ENCODE peak calls at places on chromosome 20, in eight cellular contexts. M is HFFc6; S is body of pancreas; J is right lobe of liver; L is progenitor cell of endocrine pancreas; V is neural progenitor cell; G is ovary; C is CD4-positive, alpha-beta T cell. A is an unnamed sample.

GRCh38 chr20:1569417-1569861 is 11.9 kb upstream of the SIRPD start:
- DNase-seq in M (peak; percentile 41), S (no peak), J (no peak), L (no peak), V (no peak), G (no peak), C (no peak), A (no peak)

GRCh38 chr20:31879143-31879987 is 8.9 kb downstream of the TTLL9 start:
- DNase-seq in M (peak; percentile 94), S (peak; percentile 97), J (peak; percentile 97), L (peak; percentile 96), V (peak; percentile 100), G (peak; percentile 92), C (peak; percentile 70), A (peak; percentile 58)

GRCh38 chr20:34815636-34816035 is 9.8 kb downstream of the NCOA6 start:
- DNase-seq in M (no peak), S (no peak), J (no peak), L (no peak), V (no peak), G (no peak), C (no peak), A (no peak)

GRCh38 chr20:50679753-50680105 is 11.6 kb downstream of the RIPOR3 start:
- DNase-seq in M (no peak), S (no peak), J (no peak), L (no peak), V (no peak), G (no peak), C (no peak), A (no peak)

GRCh38 chr20:49676581-49677291 is 36.9 kb downstream of the B4GALT5 start:
- DNase-seq in M (peak; percentile 42), S (no peak), J (no peak), L (no peak), V (no peak), G (no peak), C (peak; percentile 8), A (peak; percentile 47)

GRCh38 chr20:38724603-38725457 is 544 bp downstream of the SLC32A1 start:
- DNase-seq in M (no peak), S (no peak), J (no peak), L (no peak), V (peak; percentile 71), G (no peak), C (no peak), A (no peak)

GRCh38 chr20:32456869-32457421 is 98.8 kb downstream of the ASXL1 start:
- DNase-seq in M (peak; percentile 22), S (peak; percentile 40), J (peak; percentile 53), L (peak; percentile 91), V (peak; percentile 91), G (peak; percentile 77), C (no peak), A (no peak)

GRCh38 chr20:4932061-4932460 is 69.2 kb downstream of the SLC23A2 start:
- DNase-seq in M (no peak), S (no peak), J (no peak), L (no peak), V (no peak), G (no peak), C (no peak), A (no peak)

GRCh38 chr20:32589256-32589655 is 4.1 kb upstream of the NOL4L start:
- DNase-seq in M (peak; percentile 44), S (no peak), J (no peak), L (no peak), V (no peak), G (no peak), C (no peak), A (no peak)

GRCh38 chr20:5835234-5835845 is 85.1 kb downstream of the SHLD1 start:
- DNase-seq in M (peak; percentile 41), S (peak; percentile 78), J (no peak), L (no peak), V (no peak), G (peak; percentile 35), C (peak; percentile 32), A (no peak)

GRCh38 chr20:2889209-2889608 is 15.9 kb downstream of the PTPRA start:
- DNase-seq in M (no peak), S (no peak), J (no peak), L (no peak), V (no peak), G (no peak), C (no peak), A (no peak)

GRCh38 chr20:4601630-4602296 is 119.9 kb upstream of the PRND start:
- DNase-seq in M (no peak), S (peak; percentile 47), J (no peak), L (no peak), V (no peak), G (no peak), C (no peak), A (no peak)

GRCh38 chr20:10090588-10091166 is 55.9 kb downstream of the ANKEF1 start:
- DNase-seq in M (no peak), S (peak; percentile 84), J (peak; percentile 50), L (no peak), V (peak; percentile 75), G (peak; percentile 29), C (peak; percentile 5), A (no peak)

DNA sequence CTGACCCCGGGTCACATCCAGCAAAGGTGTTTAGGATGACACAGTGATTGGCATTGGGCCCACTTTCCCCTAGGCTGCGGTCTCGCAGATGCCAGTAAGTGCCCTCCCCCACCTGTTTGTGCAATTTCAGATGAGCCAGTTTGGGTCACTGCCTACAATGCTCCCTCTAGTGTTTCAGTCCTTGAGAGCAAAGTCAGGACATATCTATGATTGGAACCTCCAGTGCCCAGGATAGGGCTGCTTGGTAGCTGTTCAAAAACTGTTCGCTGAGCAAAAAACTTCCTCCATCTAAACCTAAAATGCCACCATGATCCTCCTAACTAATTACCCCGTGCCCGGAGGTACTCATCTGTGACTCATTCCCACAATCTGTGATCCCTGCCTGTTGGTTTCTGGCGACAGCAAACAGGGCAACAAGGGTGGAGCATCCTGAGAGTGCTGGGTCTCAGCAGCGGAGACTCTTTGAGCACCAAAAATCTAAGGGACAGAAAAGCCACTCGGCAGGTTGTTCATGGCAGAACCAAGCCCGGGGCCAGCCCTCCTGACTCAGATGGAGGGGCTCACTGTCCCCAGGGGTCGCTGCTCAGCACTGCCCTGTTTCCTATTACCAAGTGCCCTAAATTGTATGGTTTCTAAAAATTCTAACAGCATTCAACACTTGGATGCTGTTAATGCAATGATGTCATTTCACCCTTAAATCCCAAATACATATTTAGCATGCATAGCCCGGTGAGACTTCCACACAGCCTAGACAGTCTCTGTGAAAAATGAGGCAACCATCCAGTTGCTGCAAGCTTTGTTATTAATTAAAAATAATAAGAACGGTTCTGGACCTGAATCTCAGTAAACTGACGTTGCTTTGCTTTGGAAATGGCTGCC is 5.0 kb downstream of the VSX1 start:
- DNase-seq in M (no peak), S (peak; percentile 67), J (no peak), L (peak; percentile 7), V (peak; percentile 27), G (no peak), C (no peak), A (no peak)
- TF ChIP-seq CTCF in M (peak; percentile 51), S (peak; percentile 49), J (peak; percentile 55), L (peak; percentile 10), V (peak; percentile 8), G (no peak), C (no peak), A (no peak)

GRCh38 chr20:58850693-58851174 is at the start of gene GNAS-AS1:
- DNase-seq in M (peak; percentile 83), S (peak; percentile 88), J (peak; percentile 71), L (peak; percentile 86), V (peak; percentile 91), G (peak; percentile 64), C (peak; percentile 81), A (peak; percentile 64)
- TF ChIP-seq CTCF in M (peak; percentile 57), S (no peak), J (no peak), L (no peak), V (no peak), G (no peak), C (no peak), A (no peak)

GRCh38 chr20:63171991-63172390 is 43.9 kb downstream of the YTHDF1 start:
- DNase-seq in M (no peak), S (no peak), J (no peak), L (no peak), V (no peak), G (no peak), C (no peak), A (no peak)

GRCh38 chr20:63174309-63175030 is 41.5 kb downstream of the YTHDF1 start:
- DNase-seq in M (no peak), S (no peak), J (no peak), L (no peak), V (peak; percentile 78), G (no peak), C (no peak), A (no peak)

GRCh38 chr20:63173552-63174191 is 42.3 kb downstream of the YTHDF1 start:
- DNase-seq in M (no peak), S (no peak), J (no peak), L (no peak), V (peak; percentile 79), G (no peak), C (no peak), A (no peak)

GRCh38 chr20:63175031-63175895 is 40.7 kb downstream of the YTHDF1 start:
- DNase-seq in M (no peak), S (no peak), J (no peak), L (no peak), V (no peak), G (no peak), C (no peak), A (no peak)

DNA sequence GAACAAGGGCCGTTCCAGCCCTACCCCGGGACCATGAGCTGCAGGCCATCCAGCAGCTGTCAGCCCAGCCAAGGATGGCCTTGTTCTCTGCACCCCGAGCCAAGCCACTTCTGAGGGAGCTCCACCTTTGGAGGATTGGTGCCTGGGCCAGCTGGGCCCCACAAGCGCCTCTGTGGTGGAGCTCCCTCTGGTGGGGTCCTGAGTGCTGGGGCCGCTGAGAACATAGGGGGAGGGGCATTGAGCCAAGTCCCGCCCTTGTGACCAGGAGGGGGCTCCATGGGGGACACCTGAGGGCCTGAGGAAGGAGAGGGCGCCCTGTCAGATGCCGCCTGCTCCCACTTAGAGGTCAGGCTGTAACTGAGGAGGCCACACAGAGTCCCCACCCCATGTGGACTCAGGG is 43.2 kb downstream of the YTHDF1 start:
- DNase-seq in M (no peak), S (no peak), J (no peak), L (no peak), V (no peak), G (no peak), C (no peak), A (no peak)
- TF ChIP-seq CTCF in M (peak; percentile 44), S (no peak), J (no peak), L (no peak), V (peak; percentile 33), G (no peak), C (no peak), A (no peak)

GRCh38 chr20:37542281-37542680 is 14.6 kb upstream of the BLCAP start:
- DNase-seq in M (peak; percentile 77), S (no peak), J (no peak), L (no peak), V (no peak), G (no peak), C (no peak), A (no peak)

GRCh38 chr20:37541326-37541725 is 13.7 kb upstream of the BLCAP start:
- DNase-seq in M (no peak), S (no peak), J (no peak), L (no peak), V (no peak), G (no peak), C (no peak), A (no peak)

GRCh38 chr20:37545516-37545915 is 17.8 kb upstream of the BLCAP start:
- DNase-seq in M (no peak), S (no peak), J (no peak), L (no peak), V (no peak), G (no peak), C (no peak), A (no peak)

GRCh38 chr20:37544386-37544785 is 16.7 kb upstream of the BLCAP start:
- DNase-seq in M (no peak), S (no peak), J (no peak), L (no peak), V (no peak), G (no peak), C (no peak), A (no peak)

GRCh38 chr20:37543828-37544227 is 16.2 kb upstream of the BLCAP start:
- DNase-seq in M (peak; percentile 65), S (no peak), J (no peak), L (no peak), V (no peak), G (no peak), C (no peak), A (no peak)
- TF ChIP-seq CTCF in M (peak; percentile 72), S (no peak), J (peak; percentile 6), L (peak; percentile 47), V (peak; percentile 53), G (no peak), C (no peak), A (no peak)